ENCODE peak calls at places on chromosomes 7 and 10, in four cellular contexts. W, P, J and I are unnamed samples.

GRCh38 chr10:131979821-131980270 is 1.9 kb downstream of the BNIP3 start:
- DNase-seq in J (no peak), W (no peak), P (peak), I (no peak)

GRCh38 chr10:50384839-50385238 is 133.5 kb upstream of the ASAH2 start:
- DNase-seq in P (no peak), W (no peak), J (no peak), I (no peak)

GRCh38 chr7:70472580-70473239 is 659.2 kb upstream of the GALNT17 start:
- DNase-seq in P (no peak), W (no peak), J (no peak), I (no peak)

GRCh38 chr10:1190791-1191490 is 134.8 kb downstream of the WDR37 start:
- DNase-seq in J (no peak), P (peak), W (no peak), I (no peak)

GRCh38 chr7:1709900-1710299 is 39.8 kb downstream of the ELFN1 start:
- DNase-seq in J (no peak), W (no peak), P (no peak), I (no peak)

GRCh38 chr7:101846800-101847538 is 29.5 kb downstream of the CUX1 start:
- DNase-seq in J (no peak), P (no peak), W (no peak), I (no peak)

GRCh38 chr10:60139798-60140566 is 233.6 kb upstream of the CCDC6 start:
- DNase-seq in W (no peak), J (no peak), P (no peak), I (no peak)

GRCh38 chr7:116455499-116455898 is 44.0 kb upstream of the CAV2 start:
- DNase-seq in P (no peak), J (no peak), W (no peak), I (no peak)

GRCh38 chr7:29284586-29285450 is 90.2 kb downstream of the CHN2 start:
- DNase-seq in W (no peak), P (no peak), J (no peak), I (no peak)

GRCh38 chr7:36407636-36408550 is 18.2 kb downstream of the ANLN start:
- DNase-seq in W (no peak), P (no peak), J (no peak), I (no peak)

GRCh38 chr7:29287366-29287765 is 92.8 kb downstream of the CHN2 start:
- DNase-seq in W (no peak), P (no peak), J (peak), I (peak)

GRCh38 chr10:73905256-73906018 is 5.5 kb upstream of the PLAU start:
- DNase-seq in W (no peak), J (no peak), P (no peak), I (no peak)

GRCh38 chr10:60335708-60336107 is 54.0 kb downstream of the ANK3 start:
- DNase-seq in J (no peak), W (no peak), P (no peak), I (no peak)

GRCh38 chr7:30923774-30924413 is 12.2 kb downstream of the AQP1 start:
- DNase-seq in P (no peak), W (no peak), J (no peak), I (no peak)

GRCh38 chr10:71378341-71379117 is 18.2 kb upstream of the CDH23 start:
- DNase-seq in W (no peak), P (no peak), J (no peak), I (no peak)

GRCh38 chr10:120553911-120554310 is 96.9 kb downstream of the PLPP4 start:
- DNase-seq in W (no peak), P (no peak), J (no peak), I (no peak)

GRCh38 chr10:8485032-8485431 is 430.5 kb downstream of the GATA3 start:
- DNase-seq in J (no peak), P (no peak), W (no peak), I (no peak)

GRCh38 chr7:80766724-80767123 is 128.3 kb downstream of the CD36 start:
- DNase-seq in J (no peak), W (no peak), P (no peak), I (no peak)

GRCh38 chr7:5634107-5634950 is 147.1 kb downstream of the RNF216 start:
- DNase-seq in W (no peak), P (peak), J (no peak), I (no peak)

GRCh38 chr10:12418000-12418399 is 68.7 kb downstream of the CAMK1D start:
- DNase-seq in J (no peak), P (no peak), W (no peak), I (no peak)

GRCh38 chr7:875051-875450 is 1.3 kb upstream of the GET4 start:
- DNase-seq in P (peak), W (no peak), J (no peak), I (no peak)

GRCh38 chr7:44466300-44467216 is 23.9 kb downstream of the NUDCD3 start:
- DNase-seq in J (no peak), P (no peak), W (no peak), I (no peak)

GRCh38 chr7:131327049-131327625 is 539 bp upstream of the MKLN1 start:
- DNase-seq in J (no peak), P (no peak), W (no peak), I (no peak)

GRCh38 chr7:78437118-78437517 is 638.5 kb downstream of the PHTF2 start:
- DNase-seq in P (no peak), J (peak), W (no peak), I (peak)

GRCh38 chr7:135499818-135500217 is 10.1 kb downstream of the CNOT4 start:
- DNase-seq in W (no peak), P (no peak), J (no peak), I (no peak)

GRCh38 chr7:22430457-22430856 is 69.5 kb downstream of the STEAP1B start:
- DNase-seq in J (no peak), P (no peak), W (no peak), I (peak)

GRCh38 chr10:34906021-34906965 is 91.2 kb upstream of the PARD3 start:
- DNase-seq in P (no peak), J (no peak), W (no peak), I (peak)

GRCh38 chr7:72196176-72196575 is 216.0 kb downstream of the CALN1 start:
- DNase-seq in P (no peak), W (no peak), J (no peak), I (no peak)

GRCh38 chr7:50832744-50833143 is 50.0 kb upstream of the GRB10 start:
- DNase-seq in J (no peak), P (no peak), W (no peak), I (peak)

GRCh38 chr10:58063854-58064480 is 203.7 kb downstream of the IPMK start:
- DNase-seq in J (no peak), P (no peak), W (no peak), I (no peak)

GRCh38 chr10:3476186-3476585 is 303.6 kb upstream of the PITRM1 start:
- DNase-seq in W (no peak), P (no peak), J (no peak), I (no peak)

GRCh38 chr7:80392229-80393169 is 119.4 kb downstream of the GNAT3 start:
- DNase-seq in W (no peak), J (no peak), P (no peak), I (no peak)

GRCh38 chr10:124569623-124570470 is 108.2 kb downstream of the LHPP start:
- DNase-seq in P (no peak), W (no peak), J (no peak), I (no peak)

GRCh38 chr10:113094114-113094486 is 144.1 kb downstream of the TCF7L2 start:
- DNase-seq in W (no peak), P (no peak), J (no peak), I (no peak)

GRCh38 chr7:151904270-151904669 is 27.4 kb upstream of the PRKAG2 start:
- DNase-seq in P (no peak), J (no peak), W (no peak), I (no peak)

GRCh38 chr7:130490888-130491771 is 755 bp upstream of the MEST start:
- DNase-seq in J (no peak), W (no peak), P (peak), I (no peak)

GRCh38 chr7:79182283-79182682 is 271.2 kb downstream of the MAGI2 start:
- DNase-seq in W (no peak), J (peak), P (no peak), I (peak)

GRCh38 chr10:26488344-26488743 is 50.2 kb downstream of the APBB1IP start:
- DNase-seq in W (no peak), J (no peak), P (no peak), I (no peak)